ENCODE peak calls at places on chromosome 2, in seven cellular contexts. A is WERI-Rb-1, X is uterus, W is cardiac muscle cell, T is K562, P is NB4, Y is heart right ventricle. U is an unnamed sample.

GRCh38 chr2:232731470-232731869 is 34.3 kb downstream of the GIGYF2 start:
- DNase-seq in W (no peak), Y (no peak), A (no peak), T (no peak), X (no peak), P (no peak), U (no peak)

GRCh38 chr2:44135771-44136170 is 32.9 kb upstream of the PPM1B start:
- DNase-seq in A (no peak), T (no peak), W (peak), Y (no peak), X (no peak), P (no peak), U (no peak)

GRCh38 chr2:30565860-30566358 is 118.9 kb downstream of the LCLAT1 start:
- DNase-seq in A (no peak), T (no peak), Y (peak), P (no peak), X (no peak), W (peak), U (no peak)

GRCh38 chr2:189234991-189235390 is 55.4 kb upstream of the COL5A2 start:
- DNase-seq in Y (no peak), P (no peak), W (peak), T (no peak), X (no peak), A (no peak), U (no peak)

GRCh38 chr2:72131916-72132841 is 15.5 kb downstream of the CYP26B1 start:
- DNase-seq in T (no peak), A (peak), P (no peak), Y (no peak), W (no peak), X (peak), U (no peak)

GRCh38 chr2:70738159-70738558 is 29.8 kb downstream of the ADD2 start:
- DNase-seq in T (no peak), W (no peak), A (no peak), P (no peak), Y (no peak), X (no peak), U (no peak)

GRCh38 chr2:158732573-158733429 is 62.3 kb upstream of the DAPL1 start:
- DNase-seq in P (no peak), A (no peak), Y (no peak), X (no peak), T (no peak), W (no peak), U (no peak)

GRCh38 chr2:224242543-224242942 is 159.4 kb downstream of the FAM124B start:
- DNase-seq in Y (no peak), W (peak), T (no peak), A (no peak), P (no peak), X (no peak), U (no peak)

GRCh38 chr2:9008951-9009664 is 5.6 kb upstream of the MBOAT2 start:
- DNase-seq in W (no peak), P (no peak), X (no peak), A (no peak), Y (no peak), T (no peak), U (no peak)

GRCh38 chr2:163667064-163667887 is 68.5 kb downstream of the FIGN start:
- DNase-seq in Y (peak), X (no peak), A (no peak), T (no peak), W (peak), P (no peak), U (no peak)

GRCh38 chr2:111042772-111043771 is 77.6 kb upstream of the BCL2L11 start:
- DNase-seq in T (no peak), Y (no peak), P (no peak), W (no peak), A (no peak), X (no peak), U (no peak)

GRCh38 chr2:74632209-74632938 is 15.8 kb downstream of the M1AP start:
- DNase-seq in Y (no peak), P (no peak), A (peak), W (peak), T (peak), X (no peak), U (no peak)

GRCh38 chr2:227313310-227313709 is 11.7 kb upstream of the MFF start:
- DNase-seq in Y (no peak), X (no peak), T (no peak), W (no peak), P (no peak), A (no peak), U (no peak)

GRCh38 chr2:143528021-143528420 is 398.8 kb downstream of the ARHGAP15 start:
- DNase-seq in T (no peak), A (no peak), P (no peak), X (no peak), W (no peak), Y (no peak), U (no peak)

GRCh38 chr2:120847700-120848321 is 112.1 kb downstream of the GLI2 start:
- DNase-seq in P (no peak), A (peak), T (no peak), X (no peak), Y (no peak), W (peak), U (no peak)

GRCh38 chr2:182426082-182426914 is 538 bp downstream of the PDE1A start:
- DNase-seq in P (peak), T (no peak), A (no peak), Y (no peak), X (no peak), W (peak), U (no peak)

GRCh38 chr2:233404227-233404626 is 49.9 kb downstream of the DGKD start:
- DNase-seq in T (peak), Y (no peak), A (peak), X (no peak), W (peak), P (peak), U (no peak)

GRCh38 chr2:189379287-189379630 is 62.0 kb upstream of the WDR75 start:
- DNase-seq in P (no peak), Y (no peak), T (no peak), W (peak), X (no peak), A (no peak), U (no peak)

GRCh38 chr2:218478544-218478943 is 59.6 kb downstream of the VIL1 start:
- DNase-seq in W (no peak), X (no peak), P (no peak), A (no peak), Y (no peak), T (no peak), U (no peak)

GRCh38 chr2:190137561-190137960 is 75.0 kb upstream of the MSTN start:
- DNase-seq in W (peak), X (no peak), T (no peak), A (no peak), Y (no peak), P (no peak), U (no peak)

GRCh38 chr2:234463626-234464290 is 33.1 kb downstream of the ARL4C start:
- DNase-seq in X (no peak), T (no peak), A (no peak), P (no peak), W (no peak), Y (no peak), U (no peak)

GRCh38 chr2:26970244-26970927 is at the start of gene MAPRE3:
- DNase-seq in A (peak), W (peak), X (peak), Y (peak), P (peak), T (peak), U (peak)

GRCh38 chr2:120746179-120746549 is 10.5 kb downstream of the GLI2 start:
- DNase-seq in W (no peak), X (no peak), T (no peak), Y (peak), P (no peak), A (no peak), U (no peak)

GRCh38 chr2:113136828-113137775 is 9.7 kb downstream of the IL1RN start:
- DNase-seq in P (peak), A (peak), W (peak), X (no peak), T (peak), Y (no peak), U (peak)

GRCh38 chr2:139160838-139161237 is 380.6 kb upstream of the NXPH2 start:
- DNase-seq in A (peak), T (no peak), X (no peak), W (no peak), P (no peak), Y (no peak), U (no peak)

GRCh38 chr2:134736167-134736885 is 17.5 kb upstream of the TMEM163 start:
- DNase-seq in A (no peak), T (no peak), P (peak), Y (no peak), X (no peak), W (peak), U (no peak)

GRCh38 chr2:132588576-132588975 is 81.4 kb downstream of the LYPD1 start:
- DNase-seq in P (no peak), A (no peak), T (no peak), X (no peak), W (no peak), Y (no peak), U (no peak)

GRCh38 chr2:144513388-144514100 is 6.4 kb downstream of the ZEB2 start:
- DNase-seq in X (no peak), A (no peak), T (peak), W (peak), P (no peak), Y (no peak), U (no peak)

GRCh38 chr2:191243154-191243553 is 2.0 kb upstream of the MYO1B start:
- DNase-seq in Y (no peak), P (no peak), X (no peak), W (no peak), A (no peak), T (no peak), U (no peak)

GRCh38 chr2:233857511-233858118 is 3.3 kb upstream of the HJURP start:
- DNase-seq in Y (no peak), A (no peak), W (peak), P (peak), X (no peak), T (peak), U (peak)

GRCh38 chr2:25700221-25700660 is 26.9 kb upstream of the DTNB start:
- DNase-seq in T (peak), A (peak), X (no peak), W (peak), Y (no peak), P (peak), U (peak)

DNA sequence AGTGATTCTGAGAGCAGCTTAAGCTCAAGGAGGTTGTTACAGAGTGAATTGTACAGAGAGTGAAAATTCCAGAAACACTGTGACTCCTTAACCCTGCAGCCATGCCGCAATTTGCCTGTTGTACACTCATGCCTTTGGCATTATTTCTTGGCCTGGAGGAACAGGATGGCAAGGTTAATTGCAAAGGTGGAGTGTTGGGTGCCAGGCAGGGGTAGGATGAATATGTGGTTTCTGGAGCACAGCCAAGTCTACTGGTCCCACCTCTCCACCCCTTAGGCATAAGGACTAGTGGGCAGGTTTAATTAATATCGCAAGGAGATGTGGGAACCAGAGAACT is 250.2 kb downstream of the LRRTM1 start:
- DNase-seq in Y (no peak), A (no peak), P (no peak), W (no peak), T (no peak), X (no peak), U (no peak)
- TF ChIP-seq CTCF in Y (no peak), A (no peak), P (no peak), W (no peak), T (no peak), X (no peak), U (no peak)

GRCh38 chr2:238308177-238308576 is 12.1 kb upstream of the TRAF3IP1 start:
- DNase-seq in A (peak), X (no peak), Y (no peak), P (no peak), W (no peak), T (peak), U (no peak)
- TF ChIP-seq CTCF in A (peak), X (peak), Y (peak), P (peak), W (no peak), T (peak), U (peak)

DNA sequence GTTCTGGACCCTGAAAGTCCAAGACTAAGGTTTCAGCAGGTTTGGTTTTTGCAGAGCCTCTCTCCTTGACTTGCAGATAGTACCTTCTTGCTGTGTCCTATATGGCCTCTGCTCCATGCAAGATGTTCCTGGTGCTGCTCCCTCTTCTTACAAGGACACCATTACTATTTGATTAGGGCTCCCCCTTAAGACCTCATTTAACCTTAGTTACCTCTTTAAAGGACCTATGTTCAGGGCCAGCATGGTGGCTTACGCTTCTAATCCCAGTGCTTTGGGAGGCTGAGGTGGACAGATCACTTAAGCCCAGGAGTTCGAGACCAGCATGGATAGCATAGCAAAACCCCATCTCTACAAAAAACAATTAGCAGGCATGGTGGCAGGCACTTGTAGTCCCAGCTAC is 179.0 kb downstream of the SLC39A10 start:
- DNase-seq in A (no peak), T (no peak), X (no peak), Y (no peak), P (no peak), W (no peak), U (no peak)
- TF ChIP-seq CTCF in A (no peak), T (no peak), X (no peak), Y (no peak), P (no peak), W (no peak), U (no peak)

GRCh38 chr2:238919307-238919706 is 71.4 kb downstream of the TWIST2 start:
- DNase-seq in X (no peak), A (no peak), P (no peak), T (no peak), W (no peak), Y (no peak), U (no peak)

GRCh38 chr2:238916176-238916874 is 68.4 kb downstream of the TWIST2 start:
- DNase-seq in W (no peak), T (no peak), Y (no peak), P (no peak), X (peak), A (no peak), U (no peak)

GRCh38 chr2:238915196-238915595 is 67.3 kb downstream of the TWIST2 start:
- DNase-seq in A (no peak), X (no peak), Y (no peak), W (no peak), T (no peak), P (no peak), U (no peak)

GRCh38 chr2:238915596-238915995 is 67.7 kb downstream of the TWIST2 start:
- DNase-seq in X (no peak), P (no peak), W (no peak), Y (no peak), T (no peak), A (no peak), U (no peak)

GRCh38 chr2:238916875-238917590 is 69.1 kb downstream of the TWIST2 start:
- DNase-seq in Y (no peak), T (no peak), X (no peak), A (no peak), P (no peak), W (no peak), U (no peak)
- TF ChIP-seq CTCF in Y (no peak), T (no peak), X (no peak), A (no peak), P (no peak), W (no peak), U (no peak)

DNA sequence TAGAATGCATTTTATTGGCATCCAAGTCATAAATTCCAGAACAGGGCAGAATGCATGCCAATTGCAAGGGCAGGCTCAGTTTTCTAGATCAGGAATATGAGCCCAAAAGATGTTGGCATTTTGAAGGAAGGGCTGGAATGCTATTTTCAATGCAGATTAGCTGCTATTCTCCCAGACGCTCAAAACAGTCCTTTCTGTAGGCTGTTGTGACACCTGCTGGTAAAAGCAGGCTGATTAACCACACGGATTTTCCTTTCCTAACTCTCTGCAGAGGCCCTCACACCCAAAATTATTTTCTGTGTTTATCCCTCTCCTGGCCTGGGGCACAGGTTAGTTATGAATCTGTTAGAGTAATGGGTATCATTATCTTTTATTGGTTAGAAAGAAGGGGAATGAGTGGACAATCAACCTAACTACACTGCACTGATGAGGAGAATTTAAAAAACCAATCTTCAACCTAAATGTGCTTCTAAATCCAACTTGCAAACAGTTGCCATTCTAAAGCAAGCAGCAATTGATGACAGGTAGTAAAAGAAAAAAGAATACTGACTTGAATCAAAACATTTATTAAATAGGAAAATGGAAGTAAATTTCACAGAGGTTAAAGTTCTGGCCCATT is 94.0 kb downstream of the PLA2R1 start:
- DNase-seq in X (no peak), W (peak), A (peak), Y (peak), T (peak), P (peak), U (peak)
- TF ChIP-seq CTCF in X (no peak), W (peak), A (peak), Y (peak), T (peak), P (peak), U (peak)

U was measured in nephron progenitor cell.